ENCODE peak calls at places on chromosomes 12 and 14, in seven cellular contexts. D is fibroblast of mammary gland, S is left ventricle myocardium inferior, Z is adrenal gland, L is RWPE1, T is body of pancreas, R is cardiac fibroblast. U is an unnamed sample.

GRCh38 chr12:76037130-76038105 is 5.8 kb upstream of the PHLDA1 start:
- DNase-seq in D (peak), S (no peak), Z (no peak), L (peak), T (no peak), R (peak), U (peak)

GRCh38 chr12:125159687-125160086 is 94.5 kb downstream of the AACS start:
- DNase-seq in D (no peak), S (no peak), Z (no peak), L (no peak), T (no peak), R (no peak), U (no peak)

GRCh38 chr12:52651726-52652261 is at the start of gene KRT2:
- DNase-seq in D (no peak), S (no peak), Z (no peak), L (no peak), T (no peak), R (no peak), U (no peak)

GRCh38 chr12:65673291-65673690 is 151.0 kb upstream of the HMGA2 start:
- DNase-seq in D (no peak), S (no peak), Z (no peak), L (no peak), T (no peak), R (peak), U (no peak)

GRCh38 chr12:62103736-62104135 is 156.5 kb upstream of the USP15 start:
- DNase-seq in D (no peak), S (no peak), Z (no peak), L (no peak), T (no peak), R (peak), U (no peak)

GRCh38 chr12:82838123-82838522 is 151.4 kb downstream of the TMTC2 start:
- DNase-seq in D (no peak), S (no peak), Z (no peak), L (no peak), T (no peak), R (no peak), U (no peak)

GRCh38 chr12:103884316-103884715 is 43.3 kb upstream of the NT5DC3 start:
- DNase-seq in D (peak), S (no peak), Z (peak), L (peak), T (no peak), R (peak), U (no peak)

GRCh38 chr12:27539191-27539631 is 15.2 kb downstream of the PPFIBP1 start:
- DNase-seq in D (peak), S (no peak), Z (no peak), L (no peak), T (no peak), R (peak), U (no peak)

GRCh38 chr14:66432334-66432733 is 53.8 kb upstream of the CCDC196 start:
- DNase-seq in D (no peak), S (no peak), Z (no peak), L (no peak), T (no peak), R (no peak), U (no peak)

GRCh38 chr14:102262894-102263462 is 42.0 kb downstream of the MOK start:
- DNase-seq in D (peak), S (no peak), Z (no peak), L (peak), T (no peak), R (peak), U (no peak)

GRCh38 chr14:59511916-59512530 is 27.7 kb downstream of the JKAMP start:
- DNase-seq in D (no peak), S (no peak), Z (no peak), L (peak), T (no peak), R (peak), U (no peak)
- TF ChIP-seq CTCF in D (peak), S (peak), Z (no peak), L (peak), T (peak), R (peak), U (peak)

GRCh38 chr12:114355389-114356088 is 50.4 kb downstream of the TBX5 start:
- DNase-seq in D (no peak), S (peak), Z (no peak), L (no peak), T (no peak), R (no peak), U (no peak)
- TF ChIP-seq CTCF in D (no peak), S (peak), Z (no peak), L (no peak), T (no peak), R (peak), U (no peak)

GRCh38 chr14:105209646-105210045 is 28.5 kb upstream of the NUDT14 start:
- DNase-seq in D (no peak), S (no peak), Z (no peak), L (no peak), T (no peak), R (no peak), U (no peak)

GRCh38 chr14:105210266-105211025 is 29.3 kb upstream of the NUDT14 start:
- DNase-seq in D (no peak), S (no peak), Z (no peak), L (no peak), T (no peak), R (no peak), U (no peak)

GRCh38 chr14:105212541-105213305 is 31.6 kb upstream of the NUDT14 start:
- DNase-seq in D (no peak), S (no peak), Z (no peak), L (no peak), T (no peak), R (no peak), U (no peak)

GRCh38 chr14:105211758-105212089 is 30.6 kb upstream of the NUDT14 start:
- DNase-seq in D (no peak), S (no peak), Z (no peak), L (no peak), T (no peak), R (no peak), U (no peak)

DNA sequence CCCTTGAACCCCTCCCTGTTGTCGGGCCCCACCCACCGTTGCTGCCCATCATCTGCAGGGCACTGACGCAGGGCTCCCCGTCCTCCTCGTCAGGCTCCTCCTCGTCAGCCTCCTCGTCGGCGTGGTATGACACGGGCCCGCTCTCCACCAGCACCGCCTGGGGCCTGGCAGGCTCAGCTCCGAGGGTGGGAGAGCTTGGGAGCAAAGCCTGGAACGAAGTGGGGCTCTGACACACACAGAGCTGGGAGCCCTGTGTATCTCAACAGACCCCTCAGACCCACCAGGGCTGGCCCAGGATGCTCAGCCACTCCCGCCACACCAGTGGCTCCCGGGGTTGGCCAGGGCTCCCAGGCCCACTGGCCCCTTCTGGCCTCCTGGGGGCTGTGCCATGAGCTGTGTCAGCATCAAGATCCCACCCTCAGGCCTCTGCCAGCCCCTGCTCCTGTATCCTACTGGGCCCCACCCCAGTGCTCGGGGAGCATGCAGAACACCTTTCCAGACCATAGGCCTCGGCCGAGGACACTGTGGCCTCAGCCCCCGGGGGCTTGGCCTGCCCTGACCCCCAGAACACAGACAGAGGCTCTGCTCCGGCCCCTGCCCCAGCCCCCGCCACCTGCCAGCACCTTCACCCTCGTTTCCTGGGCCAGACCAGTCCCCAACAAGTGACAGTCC is 30.1 kb upstream of the NUDT14 start:
- DNase-seq in D (no peak), S (no peak), Z (no peak), L (no peak), T (no peak), R (no peak), U (no peak)
- TF ChIP-seq CTCF in D (no peak), S (no peak), Z (no peak), L (no peak), T (no peak), R (no peak), U (no peak)

GRCh38 chr14:30756594-30756993 is 117.8 kb upstream of the COCH start:
- DNase-seq in D (no peak), S (no peak), Z (no peak), L (no peak), T (no peak), R (no peak), U (no peak)
- TF ChIP-seq CTCF in D (no peak), S (no peak), Z (no peak), L (no peak), T (no peak), R (no peak), U (no peak)